ENCODE peak calls at places on chromosome 15, in eight cellular contexts. One of them, this sample, is unnamed.
A peak's percentile ranks its signal among the peaks of the same experiment; 100 is the strongest.

GRCh38 chr15:52439470-52439869 is 89.2 kb downstream of the MYO5A start:
- DNase-seq in transverse colon: no peak
- DNase-seq in esophagus muscularis mucosa: no peak
- DNase-seq in GM12878: no peak
- DNase-seq in K562: no peak
- DNase-seq in prostate gland: no peak
- DNase-seq in endothelial cell of umbilical vein: no peak
- DNase-seq in sigmoid colon: no peak
- DNase-seq in this sample: no peak

GRCh38 chr15:51366911-51367310 is 25.5 kb downstream of the GLDN start:
- DNase-seq in K562: no peak
- DNase-seq in esophagus muscularis mucosa: no peak
- DNase-seq in sigmoid colon: no peak
- DNase-seq in GM12878: no peak
- DNase-seq in transverse colon: peak; percentile 18
- DNase-seq in prostate gland: peak; percentile 28
- DNase-seq in endothelial cell of umbilical vein: no peak
- DNase-seq in this sample: no peak

GRCh38 chr15:77738441-77739437 is 106.0 kb upstream of the LINGO1 start:
- DNase-seq in transverse colon: no peak
- DNase-seq in sigmoid colon: no peak
- DNase-seq in endothelial cell of umbilical vein: no peak
- DNase-seq in GM12878: no peak
- DNase-seq in prostate gland: no peak
- DNase-seq in K562: no peak
- DNase-seq in esophagus muscularis mucosa: no peak
- DNase-seq in this sample: no peak

GRCh38 chr15:90713081-90713480 is 4.1 kb upstream of the BLM start:
- DNase-seq in esophagus muscularis mucosa: no peak
- DNase-seq in endothelial cell of umbilical vein: no peak
- DNase-seq in GM12878: no peak
- DNase-seq in transverse colon: no peak
- DNase-seq in sigmoid colon: no peak
- DNase-seq in K562: no peak
- DNase-seq in prostate gland: no peak
- DNase-seq in this sample: no peak

GRCh38 chr15:52097176-52097575 is 15.4 kb downstream of the BCL2L10 start:
- DNase-seq in transverse colon: no peak
- DNase-seq in sigmoid colon: no peak
- DNase-seq in prostate gland: no peak
- DNase-seq in esophagus muscularis mucosa: no peak
- DNase-seq in endothelial cell of umbilical vein: peak; percentile 71
- DNase-seq in GM12878: no peak
- DNase-seq in K562: peak; percentile 20
- DNase-seq in this sample: no peak

GRCh38 chr15:78804391-78804792 is 6.9 kb downstream of the ADAMTS7 start:
- DNase-seq in esophagus muscularis mucosa: no peak
- DNase-seq in prostate gland: no peak
- DNase-seq in K562: no peak
- DNase-seq in sigmoid colon: no peak
- DNase-seq in transverse colon: no peak
- DNase-seq in endothelial cell of umbilical vein: no peak
- DNase-seq in GM12878: no peak
- DNase-seq in this sample: no peak

GRCh38 chr15:87686308-87686707 is 570.2 kb downstream of the NTRK3 start:
- DNase-seq in esophagus muscularis mucosa: no peak
- DNase-seq in K562: no peak
- DNase-seq in GM12878: no peak
- DNase-seq in endothelial cell of umbilical vein: no peak
- DNase-seq in transverse colon: no peak
- DNase-seq in prostate gland: no peak
- DNase-seq in sigmoid colon: no peak
- DNase-seq in this sample: no peak

GRCh38 chr15:93835378-93835777 is 396.0 kb upstream of the MCTP2 start:
- DNase-seq in sigmoid colon: no peak
- DNase-seq in endothelial cell of umbilical vein: no peak
- DNase-seq in GM12878: no peak
- DNase-seq in esophagus muscularis mucosa: no peak
- DNase-seq in K562: no peak
- DNase-seq in transverse colon: no peak
- DNase-seq in prostate gland: no peak
- DNase-seq in this sample: no peak

GRCh38 chr15:64813075-64813474 is 12.4 kb downstream of the PIF1 start:
- DNase-seq in endothelial cell of umbilical vein: no peak
- DNase-seq in esophagus muscularis mucosa: no peak
- DNase-seq in transverse colon: no peak
- DNase-seq in K562: no peak
- DNase-seq in GM12878: no peak
- DNase-seq in prostate gland: no peak
- DNase-seq in sigmoid colon: no peak
- DNase-seq in this sample: no peak

GRCh38 chr15:78739996-78740903 is 71.0 kb downstream of the ADAMTS7 start:
- DNase-seq in K562: peak; percentile 45
- DNase-seq in GM12878: no peak
- DNase-seq in sigmoid colon: peak; percentile 63
- DNase-seq in transverse colon: peak; percentile 83
- DNase-seq in endothelial cell of umbilical vein: peak; percentile 26
- DNase-seq in prostate gland: no peak
- DNase-seq in esophagus muscularis mucosa: no peak
- DNase-seq in this sample: peak; percentile 86

GRCh38 chr15:90955911-90956310 is 1.2 kb downstream of the RCCD1 start:
- DNase-seq in esophagus muscularis mucosa: no peak
- DNase-seq in transverse colon: peak; percentile 63
- DNase-seq in K562: no peak
- DNase-seq in prostate gland: no peak
- DNase-seq in endothelial cell of umbilical vein: no peak
- DNase-seq in GM12878: no peak
- DNase-seq in sigmoid colon: no peak
- DNase-seq in this sample: no peak

GRCh38 chr15:94232107-94232506 is 746 bp downstream of the MCTP2 start:
- DNase-seq in GM12878: peak; percentile 28
- DNase-seq in esophagus muscularis mucosa: no peak
- DNase-seq in transverse colon: no peak
- DNase-seq in sigmoid colon: no peak
- DNase-seq in prostate gland: no peak
- DNase-seq in K562: no peak
- DNase-seq in endothelial cell of umbilical vein: no peak
- DNase-seq in this sample: no peak

GRCh38 chr15:23415321-23415865 is 31.6 kb downstream of the GOLGA6L2 start:
- DNase-seq in K562: no peak
- DNase-seq in endothelial cell of umbilical vein: no peak
- DNase-seq in sigmoid colon: peak; percentile 61
- DNase-seq in transverse colon: no peak
- DNase-seq in prostate gland: no peak
- DNase-seq in GM12878: no peak
- DNase-seq in esophagus muscularis mucosa: no peak
- DNase-seq in this sample: no peak

GRCh38 chr15:42066764-42067415 is 27.5 kb downstream of the PLA2G4D start:
- DNase-seq in transverse colon: no peak
- DNase-seq in esophagus muscularis mucosa: no peak
- DNase-seq in endothelial cell of umbilical vein: no peak
- DNase-seq in sigmoid colon: no peak
- DNase-seq in prostate gland: no peak
- DNase-seq in K562: no peak
- DNase-seq in GM12878: no peak
- DNase-seq in this sample: no peak

GRCh38 chr15:38117781-38118180 is 134.9 kb upstream of the SPRED1 start:
- DNase-seq in transverse colon: no peak
- DNase-seq in K562: no peak
- DNase-seq in endothelial cell of umbilical vein: no peak
- DNase-seq in prostate gland: no peak
- DNase-seq in GM12878: no peak
- DNase-seq in esophagus muscularis mucosa: no peak
- DNase-seq in sigmoid colon: no peak
- DNase-seq in this sample: no peak

GRCh38 chr15:64808785-64809453 is 16.5 kb downstream of the PIF1 start:
- DNase-seq in K562: no peak
- DNase-seq in endothelial cell of umbilical vein: no peak
- DNase-seq in sigmoid colon: no peak
- DNase-seq in GM12878: no peak
- DNase-seq in prostate gland: no peak
- DNase-seq in esophagus muscularis mucosa: no peak
- DNase-seq in transverse colon: no peak
- DNase-seq in this sample: no peak

GRCh38 chr15:80730395-80730794 is 35.3 kb downstream of the ABHD17C start:
- DNase-seq in endothelial cell of umbilical vein: no peak
- DNase-seq in K562: no peak
- DNase-seq in GM12878: no peak
- DNase-seq in sigmoid colon: no peak
- DNase-seq in prostate gland: no peak
- DNase-seq in esophagus muscularis mucosa: no peak
- DNase-seq in transverse colon: no peak
- DNase-seq in this sample: no peak

GRCh38 chr15:82051664-82052063 is 5.8 kb upstream of the MEX3B start:
- DNase-seq in prostate gland: no peak
- DNase-seq in GM12878: no peak
- DNase-seq in transverse colon: no peak
- DNase-seq in esophagus muscularis mucosa: no peak
- DNase-seq in endothelial cell of umbilical vein: peak; percentile 64
- DNase-seq in K562: no peak
- DNase-seq in sigmoid colon: no peak
- DNase-seq in this sample: no peak

GRCh38 chr15:98648654-98649537 is 557 bp downstream of the IGF1R start:
- DNase-seq in sigmoid colon: peak; percentile 78
- DNase-seq in prostate gland: peak; percentile 34
- DNase-seq in transverse colon: peak; percentile 49
- DNase-seq in endothelial cell of umbilical vein: peak; percentile 52
- DNase-seq in K562: peak; percentile 54
- DNase-seq in GM12878: no peak
- DNase-seq in esophagus muscularis mucosa: no peak
- DNase-seq in this sample: peak; percentile 91
- TF ChIP-seq POLR2AphosphoS5 in sigmoid colon: no peak
- TF ChIP-seq POLR2AphosphoS5 in prostate gland: no peak
- TF ChIP-seq POLR2AphosphoS5 in transverse colon: no peak
- TF ChIP-seq POLR2AphosphoS5 in endothelial cell of umbilical vein: no peak
- TF ChIP-seq POLR2AphosphoS5 in K562: no peak
- TF ChIP-seq POLR2AphosphoS5 in GM12878: no peak
- TF ChIP-seq POLR2AphosphoS5 in esophagus muscularis mucosa: no peak
- TF ChIP-seq POLR2AphosphoS5 in this sample: no peak

GRCh38 chr15:68610825-68611224 is 32.0 kb downstream of the CORO2B start:
- DNase-seq in prostate gland: no peak
- DNase-seq in K562: no peak
- DNase-seq in transverse colon: no peak
- DNase-seq in sigmoid colon: no peak
- DNase-seq in esophagus muscularis mucosa: no peak
- DNase-seq in endothelial cell of umbilical vein: no peak
- DNase-seq in GM12878: no peak
- DNase-seq in this sample: no peak
- H3K27ac ChIP-seq in prostate gland: no peak overlapping the region
- H3K27ac ChIP-seq in K562: no peak overlapping the region
- H3K27ac ChIP-seq in transverse colon: no peak overlapping the region
- H3K27ac ChIP-seq in sigmoid colon: peak overlapping the region; percentile 65
- H3K27ac ChIP-seq in esophagus muscularis mucosa: peak overlapping the region; percentile 64
- H3K27ac ChIP-seq in endothelial cell of umbilical vein: no peak overlapping the region
- H3K27ac ChIP-seq in GM12878: no peak overlapping the region
- H3K27ac ChIP-seq in this sample: no peak overlapping the region

DNA sequence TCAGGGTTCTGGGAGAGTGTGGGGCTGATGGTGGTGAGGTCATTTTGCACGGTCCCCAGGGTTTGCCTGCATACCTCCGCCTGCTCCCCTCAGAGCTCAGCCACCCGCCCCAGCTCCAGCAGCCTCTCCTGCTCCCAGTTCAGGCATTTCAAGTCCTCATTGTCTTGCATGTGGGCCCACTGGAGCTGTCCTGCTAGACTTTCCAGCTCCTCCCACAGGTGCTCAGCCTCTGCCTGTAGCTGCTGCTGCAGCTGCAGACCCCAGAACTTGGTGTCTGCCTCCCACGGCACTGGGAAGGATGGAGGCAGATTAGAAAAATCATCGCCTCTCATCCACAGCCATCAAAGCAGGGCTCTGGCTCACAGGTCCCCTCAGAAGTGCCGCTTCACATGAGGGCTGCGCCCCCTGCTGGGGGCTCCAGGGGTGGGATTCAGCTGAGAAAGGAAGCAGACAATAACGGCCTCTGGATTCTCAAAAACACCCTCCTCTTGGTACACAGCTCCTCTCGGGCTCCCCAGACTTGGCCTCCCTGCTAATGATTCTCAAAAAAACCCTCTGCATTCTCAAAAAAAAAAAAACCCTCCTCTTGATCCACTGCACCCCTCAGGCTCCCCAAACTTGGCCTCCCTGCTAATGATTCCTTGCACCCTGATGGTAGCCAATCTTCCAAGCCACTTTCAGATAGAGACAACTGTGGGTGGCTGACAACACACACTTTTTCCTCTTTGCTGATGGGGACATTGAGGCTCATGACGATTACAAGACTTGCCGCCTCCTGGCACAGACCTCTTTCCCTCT is 89.3 kb upstream of the C2CD4B start:
- DNase-seq in sigmoid colon: peak; percentile 72
- DNase-seq in prostate gland: peak; percentile 52
- DNase-seq in K562: peak; percentile 70
- DNase-seq in transverse colon: peak; percentile 75
- DNase-seq in endothelial cell of umbilical vein: peak; percentile 79
- DNase-seq in esophagus muscularis mucosa: no peak
- DNase-seq in GM12878: no peak
- DNase-seq in this sample: peak; percentile 79
- TF ChIP-seq POLR2A in sigmoid colon: no peak
- TF ChIP-seq POLR2A in prostate gland: no peak
- TF ChIP-seq POLR2A in K562: no peak
- TF ChIP-seq POLR2A in transverse colon: no peak
- TF ChIP-seq POLR2A in endothelial cell of umbilical vein: no peak
- TF ChIP-seq POLR2A in esophagus muscularis mucosa: no peak
- TF ChIP-seq POLR2A in GM12878: no peak
- TF ChIP-seq POLR2A in this sample: no peak

DNA sequence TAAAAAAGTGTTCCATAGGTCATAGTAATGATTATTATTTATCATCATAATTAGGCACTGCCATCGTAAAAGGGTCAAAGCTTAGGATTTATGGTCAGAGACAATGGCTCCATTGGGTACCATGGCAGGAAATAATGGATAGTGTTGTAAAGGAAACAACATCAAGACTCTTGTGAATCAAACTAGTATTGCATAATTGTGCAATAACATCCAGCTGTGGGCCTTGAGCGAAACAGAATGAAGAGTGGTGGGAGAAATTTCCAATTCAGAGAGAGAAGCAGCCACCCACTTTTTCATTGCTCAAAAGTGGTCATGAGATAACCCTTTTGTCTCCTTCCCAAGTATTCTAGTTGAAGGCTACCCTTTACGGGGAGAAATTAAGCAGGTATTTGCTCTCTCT is 61.7 kb downstream of the ALDH1A2 start:
- DNase-seq in K562: no peak
- DNase-seq in transverse colon: no peak
- DNase-seq in GM12878: no peak
- DNase-seq in esophagus muscularis mucosa: no peak
- DNase-seq in sigmoid colon: no peak
- DNase-seq in prostate gland: no peak
- DNase-seq in endothelial cell of umbilical vein: no peak
- DNase-seq in this sample: no peak
- TF ChIP-seq POLR2AphosphoS5 in K562: no peak
- TF ChIP-seq POLR2AphosphoS5 in transverse colon: no peak
- TF ChIP-seq POLR2AphosphoS5 in GM12878: no peak
- TF ChIP-seq POLR2AphosphoS5 in esophagus muscularis mucosa: no peak
- TF ChIP-seq POLR2AphosphoS5 in sigmoid colon: no peak
- TF ChIP-seq POLR2AphosphoS5 in prostate gland: no peak
- TF ChIP-seq POLR2AphosphoS5 in endothelial cell of umbilical vein: no peak
- TF ChIP-seq POLR2AphosphoS5 in this sample: no peak

This sample was measured in spleen.